ENCODE peak calls at places on chromosomes 4 and X, in five cellular contexts. One of them, this sample, is unnamed.

GRCh38 chr4:62548108-62548524 is 1348.0 kb downstream of the ADGRL3 start:
- DNase-seq in BE2C: peak
- DNase-seq in lower lobe of right lung: no peak
- DNase-seq in endothelial cell: no peak
- DNase-seq in CD4-positive, alpha-beta T cell: no peak
- DNase-seq in this sample: no peak

GRCh38 chrX:127276326-127276725 is 456.8 kb downstream of the PRR32 start:
- DNase-seq in BE2C: no peak
- DNase-seq in endothelial cell: no peak
- DNase-seq in CD4-positive, alpha-beta T cell: no peak
- DNase-seq in lower lobe of right lung: no peak
- DNase-seq in this sample: no peak

GRCh38 chr4:4861592-4862551 is 2.4 kb downstream of the MSX1 start:
- DNase-seq in lower lobe of right lung: no peak
- DNase-seq in BE2C: no peak
- DNase-seq in endothelial cell: no peak
- DNase-seq in CD4-positive, alpha-beta T cell: no peak
- DNase-seq in this sample: no peak

GRCh38 chr4:152500798-152501434 is 35.0 kb downstream of the FBXW7 start:
- DNase-seq in endothelial cell: peak
- DNase-seq in BE2C: peak
- DNase-seq in CD4-positive, alpha-beta T cell: peak
- DNase-seq in lower lobe of right lung: no peak
- DNase-seq in this sample: peak

GRCh38 chrX:18099745-18100144 is 120.9 kb downstream of the BEND2 start:
- DNase-seq in lower lobe of right lung: no peak
- DNase-seq in BE2C: no peak
- DNase-seq in CD4-positive, alpha-beta T cell: no peak
- DNase-seq in endothelial cell: no peak
- DNase-seq in this sample: no peak

GRCh38 chr4:21512351-21512750 is 436.2 kb downstream of the KCNIP4 start:
- DNase-seq in endothelial cell: peak
- DNase-seq in BE2C: peak
- DNase-seq in lower lobe of right lung: no peak
- DNase-seq in CD4-positive, alpha-beta T cell: no peak
- DNase-seq in this sample: peak

GRCh38 chr4:86117781-86118302 is 242.0 kb downstream of the MAPK10 start:
- DNase-seq in BE2C: peak
- DNase-seq in lower lobe of right lung: no peak
- DNase-seq in CD4-positive, alpha-beta T cell: no peak
- DNase-seq in endothelial cell: no peak
- DNase-seq in this sample: no peak

GRCh38 chrX:44927398-44927797 is 54.4 kb downstream of the KDM6A start:
- DNase-seq in endothelial cell: no peak
- DNase-seq in CD4-positive, alpha-beta T cell: no peak
- DNase-seq in BE2C: no peak
- DNase-seq in lower lobe of right lung: no peak
- DNase-seq in this sample: no peak

GRCh38 chr4:77175201-77175610 is 18.2 kb downstream of the CCNG2 start:
- DNase-seq in lower lobe of right lung: no peak
- DNase-seq in BE2C: no peak
- DNase-seq in endothelial cell: no peak
- DNase-seq in CD4-positive, alpha-beta T cell: no peak
- DNase-seq in this sample: no peak

GRCh38 chrX:13646154-13646549 is 6.8 kb upstream of the TCEANC start:
- DNase-seq in lower lobe of right lung: peak
- DNase-seq in CD4-positive, alpha-beta T cell: peak
- DNase-seq in endothelial cell: peak
- DNase-seq in BE2C: peak
- DNase-seq in this sample: peak

GRCh38 chr4:139819082-139819481 is 153.5 kb downstream of the MGST2 start:
- DNase-seq in CD4-positive, alpha-beta T cell: no peak
- DNase-seq in BE2C: no peak
- DNase-seq in endothelial cell: no peak
- DNase-seq in lower lobe of right lung: no peak
- DNase-seq in this sample: no peak

DNA sequence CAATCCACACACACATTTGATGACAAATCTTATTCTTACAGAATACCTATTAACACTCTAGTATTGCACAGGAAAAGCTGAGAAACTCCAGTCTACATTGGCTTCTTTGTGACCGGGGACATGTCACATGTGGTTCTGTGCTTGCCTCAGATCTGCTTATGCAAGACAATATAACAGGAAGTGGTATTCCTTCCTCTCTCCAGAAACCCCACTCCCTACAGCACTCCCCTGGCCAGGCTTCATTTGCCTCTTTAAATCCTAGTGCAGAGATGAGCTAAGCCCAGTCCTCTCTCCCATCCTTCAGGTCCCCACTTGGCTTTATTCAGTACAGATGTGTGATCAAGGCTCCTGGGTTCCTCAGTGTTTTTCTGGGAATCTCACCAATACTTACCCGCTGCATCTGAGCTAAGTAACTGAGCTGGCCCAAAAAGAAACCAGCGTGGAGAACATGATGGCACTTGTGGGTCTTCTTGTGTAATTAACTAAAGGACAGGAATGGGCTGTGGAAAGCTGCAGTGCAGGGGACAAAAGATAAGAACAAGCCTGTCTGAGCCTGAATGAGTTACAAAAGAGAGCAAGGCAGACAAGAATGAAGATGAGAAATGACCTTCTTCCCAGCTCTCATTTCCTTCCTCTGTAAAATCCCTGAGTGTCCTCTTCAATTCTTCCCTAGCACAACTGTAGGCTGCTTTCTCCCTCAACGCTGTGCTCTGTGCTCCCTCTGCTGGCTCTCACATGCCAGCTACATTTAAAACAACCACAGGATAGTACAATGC is 105.6 kb downstream of the HNRNPD start:
- DNase-seq in endothelial cell: peak
- DNase-seq in lower lobe of right lung: peak
- DNase-seq in BE2C: peak
- DNase-seq in CD4-positive, alpha-beta T cell: peak
- DNase-seq in this sample: peak
- TF ChIP-seq CTCF in endothelial cell: peak
- TF ChIP-seq CTCF in lower lobe of right lung: peak
- TF ChIP-seq CTCF in BE2C: peak
- TF ChIP-seq CTCF in CD4-positive, alpha-beta T cell: peak
- TF ChIP-seq CTCF in this sample: peak

DNA sequence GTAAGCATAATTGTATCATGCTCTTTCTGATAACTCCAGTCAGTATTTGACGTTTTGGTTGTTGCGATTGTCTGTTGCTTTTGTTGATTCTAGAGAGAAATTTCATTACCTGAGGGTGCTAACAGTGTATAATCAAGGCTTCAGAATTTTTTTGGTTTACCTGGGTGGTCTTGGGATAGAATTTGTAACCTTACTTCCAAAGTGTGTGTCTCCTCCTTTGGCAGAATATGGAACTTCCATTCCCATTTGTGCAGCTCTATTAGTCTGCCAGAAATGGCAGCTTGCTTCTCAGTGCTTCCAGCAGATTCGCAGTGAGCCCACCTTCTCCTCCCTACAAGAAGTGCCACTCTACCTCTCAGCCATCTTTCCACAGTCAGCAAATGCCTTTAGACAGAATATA is 5.3 kb downstream of the COPS4 start:
- DNase-seq in endothelial cell: no peak
- DNase-seq in BE2C: no peak
- DNase-seq in CD4-positive, alpha-beta T cell: no peak
- DNase-seq in lower lobe of right lung: no peak
- DNase-seq in this sample: no peak
- TF ChIP-seq CTCF in endothelial cell: peak
- TF ChIP-seq CTCF in BE2C: no peak
- TF ChIP-seq CTCF in CD4-positive, alpha-beta T cell: no peak
- TF ChIP-seq CTCF in lower lobe of right lung: no peak
- TF ChIP-seq CTCF in this sample: no peak

DNA sequence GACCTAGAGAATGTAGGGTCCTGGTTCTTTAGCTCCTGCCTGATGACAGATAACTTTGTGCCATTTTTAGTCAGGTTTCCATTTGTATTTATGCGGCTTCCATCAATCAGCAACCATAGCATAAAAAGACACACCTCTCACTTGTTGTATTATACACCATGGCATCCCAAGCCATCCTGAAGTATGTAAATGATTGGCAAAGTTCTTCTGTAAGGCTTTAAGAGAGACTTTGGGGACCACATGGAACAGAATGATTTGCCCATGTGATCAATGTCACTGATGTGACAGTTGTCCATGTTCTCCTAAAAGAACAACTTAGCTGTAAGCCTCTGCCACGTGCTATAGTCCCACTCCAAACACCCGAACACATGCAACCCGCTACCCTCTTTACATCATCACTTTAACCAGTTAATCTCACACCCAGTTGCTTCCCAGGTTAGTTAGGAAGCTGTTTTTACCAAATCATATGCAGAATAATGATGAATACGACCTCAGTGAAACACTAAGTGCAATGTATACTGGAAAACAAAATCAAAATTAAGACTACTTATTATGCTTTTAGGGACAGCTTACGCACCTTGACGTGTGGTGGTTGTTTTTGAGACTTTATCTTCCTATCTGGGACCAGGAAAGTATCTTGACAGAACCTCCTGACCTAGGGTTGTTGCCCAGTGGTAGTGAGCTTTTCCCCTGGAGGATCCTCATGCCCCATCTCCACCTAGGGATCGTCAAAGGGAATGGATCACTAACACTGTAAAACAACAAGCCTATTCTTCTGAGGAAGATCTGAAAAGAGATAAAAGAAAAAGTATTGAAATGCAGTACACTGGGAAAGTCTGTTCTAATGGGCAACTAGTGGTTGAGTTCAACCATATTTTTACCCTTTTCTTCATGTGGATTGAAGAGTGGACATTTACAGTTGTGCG is 267.8 kb downstream of the CHIC1 start:
- DNase-seq in endothelial cell: no peak
- DNase-seq in CD4-positive, alpha-beta T cell: no peak
- DNase-seq in lower lobe of right lung: no peak
- DNase-seq in BE2C: no peak
- DNase-seq in this sample: no peak
- TF ChIP-seq CTCF in endothelial cell: no peak
- TF ChIP-seq CTCF in CD4-positive, alpha-beta T cell: no peak
- TF ChIP-seq CTCF in lower lobe of right lung: no peak
- TF ChIP-seq CTCF in BE2C: no peak
- TF ChIP-seq CTCF in this sample: no peak

GRCh38 chrX:54479471-54480122 is 16.4 kb downstream of the FGD1 start:
- DNase-seq in endothelial cell: no peak
- DNase-seq in lower lobe of right lung: no peak
- DNase-seq in BE2C: peak
- DNase-seq in CD4-positive, alpha-beta T cell: no peak
- DNase-seq in this sample: peak

GRCh38 chrX:54483946-54484345 is 12.1 kb downstream of the FGD1 start:
- DNase-seq in endothelial cell: no peak
- DNase-seq in lower lobe of right lung: no peak
- DNase-seq in BE2C: no peak
- DNase-seq in CD4-positive, alpha-beta T cell: no peak
- DNase-seq in this sample: no peak

GRCh38 chrX:54484666-54485065 is 11.4 kb downstream of the FGD1 start:
- DNase-seq in endothelial cell: no peak
- DNase-seq in lower lobe of right lung: no peak
- DNase-seq in CD4-positive, alpha-beta T cell: no peak
- DNase-seq in BE2C: peak
- DNase-seq in this sample: no peak

GRCh38 chrX:54482839-54483593 is 13.0 kb downstream of the FGD1 start:
- DNase-seq in CD4-positive, alpha-beta T cell: no peak
- DNase-seq in lower lobe of right lung: no peak
- DNase-seq in BE2C: peak
- DNase-seq in endothelial cell: peak
- DNase-seq in this sample: peak

DNA sequence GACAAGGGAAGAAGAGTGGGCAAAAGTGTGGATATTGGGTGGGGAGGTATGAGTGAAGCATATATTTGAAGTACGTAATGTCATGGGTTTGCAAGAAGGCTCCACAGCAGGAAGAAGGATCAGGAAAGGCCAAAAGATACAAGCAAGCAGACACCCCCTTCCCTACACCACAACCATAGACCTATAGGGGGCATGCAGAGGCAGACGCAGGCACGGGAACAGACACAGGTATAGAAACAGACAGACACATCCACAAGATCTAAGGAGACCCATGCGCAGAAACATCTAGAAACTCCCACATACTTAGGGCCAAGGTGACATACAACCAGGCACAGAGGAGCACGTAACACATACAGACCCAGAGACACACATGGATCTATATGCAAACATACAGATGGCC is 14.3 kb downstream of the FGD1 start:
- DNase-seq in CD4-positive, alpha-beta T cell: no peak
- DNase-seq in BE2C: peak
- DNase-seq in endothelial cell: peak
- DNase-seq in lower lobe of right lung: no peak
- DNase-seq in this sample: no peak
- TF ChIP-seq CTCF in CD4-positive, alpha-beta T cell: no peak
- TF ChIP-seq CTCF in BE2C: peak
- TF ChIP-seq CTCF in endothelial cell: no peak
- TF ChIP-seq CTCF in lower lobe of right lung: no peak
- TF ChIP-seq CTCF in this sample: no peak

DNA sequence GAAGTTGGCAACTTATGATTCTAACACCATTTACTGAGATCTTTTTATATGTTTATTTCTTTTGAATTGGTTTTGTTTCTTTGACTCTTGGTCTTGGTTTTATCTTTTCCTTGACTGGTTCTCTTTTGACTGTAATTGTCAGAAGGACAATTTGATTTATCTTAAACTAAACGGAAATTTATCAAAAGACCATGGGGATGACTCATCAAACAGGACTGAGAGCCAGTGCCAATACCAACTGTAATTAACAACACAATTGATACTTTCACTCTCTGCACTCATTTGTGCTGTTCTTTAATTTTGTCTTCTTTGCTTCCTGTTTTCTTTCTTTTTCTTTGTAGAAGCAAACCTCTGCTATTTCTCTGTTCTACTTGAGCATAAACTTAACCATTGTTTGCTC is 776.8 kb downstream of the CCSER1 start:
- DNase-seq in lower lobe of right lung: no peak
- DNase-seq in endothelial cell: no peak
- DNase-seq in BE2C: no peak
- DNase-seq in CD4-positive, alpha-beta T cell: no peak
- DNase-seq in this sample: no peak
- TF ChIP-seq CTCF in lower lobe of right lung: no peak
- TF ChIP-seq CTCF in endothelial cell: no peak
- TF ChIP-seq CTCF in BE2C: no peak
- TF ChIP-seq CTCF in CD4-positive, alpha-beta T cell: no peak
- TF ChIP-seq CTCF in this sample: no peak